ENCODE peak calls at places on chromosomes 5 and 9, in ten cellular contexts. L is naive thymus-derived CD4-positive, alpha-beta T cell; R is upper lobe of right lung; U is CD8-positive, alpha-beta memory T cell; W is PC-9; P is transverse colon; E is endodermal cell; H is heart left ventricle; C is neuronal stem cell; D is tibial nerve. Y is an unnamed sample. For H3K9me3, the result is how much of the 10 kb centered on the place peaks cover.

GRCh38 chr9:131609116-131609830 is 64.0 kb downstream of the PRRT1B start:
- DNase-seq in L (no peak), D (peak), P (no peak), U (no peak), W (peak), R (no peak), C (no peak), E (peak), H (peak), Y (peak)

GRCh38 chr5:111432828-111433536 is 79.4 kb downstream of the STARD4 start:
- DNase-seq in R (no peak), P (no peak), L (no peak), D (no peak), H (no peak), U (no peak), W (no peak), E (no peak), C (no peak), Y (no peak)

GRCh38 chr5:89313804-89314588 is 431.0 kb upstream of the MEF2C start:
- DNase-seq in C (no peak), W (no peak), D (no peak), H (no peak), U (no peak), E (no peak), L (no peak), P (peak), R (no peak), Y (no peak)

GRCh38 chr9:89367726-89368437 is 49.6 kb downstream of the SECISBP2 start:
- DNase-seq in C (no peak), U (no peak), L (no peak), D (no peak), R (peak), P (no peak), H (peak), E (no peak), W (no peak), Y (no peak)

GRCh38 chr5:93621340-93621872 is 38.4 kb downstream of the NR2F1 start:
- DNase-seq in H (peak), U (no peak), C (peak), P (peak), E (peak), D (peak), R (peak), W (peak), L (no peak), Y (peak)

GRCh38 chr5:171957591-171958251 is 48.7 kb downstream of the FBXW11 start:
- DNase-seq in R (no peak), U (peak), C (no peak), D (no peak), H (no peak), E (no peak), L (peak), W (no peak), P (no peak), Y (no peak)

GRCh38 chr5:14268236-14268701 is 125.1 kb downstream of the TRIO start:
- DNase-seq in D (no peak), C (no peak), W (peak), E (peak), H (peak), L (no peak), P (no peak), R (no peak), U (no peak), Y (no peak)

GRCh38 chr5:3365501-3366215 is 230.0 kb upstream of the IRX1 start:
- DNase-seq in P (no peak), U (no peak), R (no peak), L (no peak), E (peak), D (no peak), W (no peak), C (no peak), H (no peak), Y (no peak)

GRCh38 chr5:180313677-180314076 is 21.8 kb upstream of the MAPK9 start:
- DNase-seq in E (no peak), C (no peak), W (peak), U (peak), P (no peak), R (peak), D (no peak), H (no peak), L (peak), Y (peak)

GRCh38 chr5:73902327-73903051 is 276.5 kb downstream of the ARHGEF28 start:
- DNase-seq in D (no peak), R (no peak), W (no peak), U (no peak), L (peak), E (peak), H (no peak), C (peak), P (no peak), Y (no peak)

GRCh38 chr5:180801596-180802324 is 846 bp downstream of the MGAT1 start:
- DNase-seq in L (no peak), E (no peak), W (no peak), D (no peak), P (no peak), U (peak), C (no peak), H (no peak), R (no peak), Y (no peak)

GRCh38 chr9:107102011-107102410 is 181.1 kb upstream of the RAD23B start:
- DNase-seq in P (no peak), L (no peak), H (no peak), D (no peak), E (no peak), W (no peak), U (no peak), R (no peak), C (no peak), Y (no peak)

GRCh38 chr5:147743012-147743411 is 39.5 kb downstream of the JAKMIP2 start:
- DNase-seq in D (no peak), R (no peak), L (no peak), C (no peak), U (no peak), P (no peak), W (no peak), H (no peak), E (no peak), Y (no peak)

GRCh38 chr5:168747987-168748777 is 169.0 kb upstream of the PANK3 start:
- DNase-seq in U (peak), W (peak), D (no peak), H (peak), C (peak), P (peak), R (no peak), L (no peak), E (peak), Y (no peak)

GRCh38 chr9:113581865-113582697 is 118.6 kb downstream of the RGS3 start:
- DNase-seq in H (peak), W (peak), L (peak), U (peak), P (peak), R (peak), D (peak), C (no peak), E (no peak), Y (peak)

GRCh38 chr9:112493738-112494137 is 7.1 kb downstream of the KIAA1958 start:
- DNase-seq in H (no peak), R (no peak), C (no peak), L (no peak), W (no peak), E (no peak), U (no peak), P (no peak), D (no peak), Y (no peak)

GRCh38 chr9:124419832-124420489 is 4.7 kb upstream of the PSMB7 start:
- DNase-seq in C (no peak), U (no peak), R (no peak), H (no peak), L (no peak), W (no peak), D (no peak), P (no peak), E (no peak), Y (no peak)

GRCh38 chr5:40486437-40487270 is 193.1 kb upstream of the PTGER4 start:
- DNase-seq in H (no peak), W (no peak), E (no peak), D (no peak), P (no peak), C (no peak), U (peak), R (no peak), L (peak), Y (no peak)

GRCh38 chr9:35180801-35181200 is 19.0 kb downstream of the UNC13B start:
- DNase-seq in C (no peak), H (no peak), E (no peak), R (no peak), D (no peak), U (no peak), W (no peak), P (no peak), L (no peak), Y (no peak)
- H3K9me3 ChIP-seq in C (under half), H (under half), E (under half), R (under half), D (under half), U (under half), W (under half), P (under half), L (under half), Y (under half)

GRCh38 chr9:10793306-10793705 is 180.5 kb upstream of the PTPRD start:
- DNase-seq in W (no peak), L (no peak), R (no peak), P (no peak), D (no peak), C (no peak), U (no peak), E (no peak), H (no peak), Y (no peak)
- H3K9me3 ChIP-seq in W (under half), L (under half), R (under half), P (under half), D (under half), C (under half), U (under half), E (under half), H (under half), Y (under half)

DNA sequence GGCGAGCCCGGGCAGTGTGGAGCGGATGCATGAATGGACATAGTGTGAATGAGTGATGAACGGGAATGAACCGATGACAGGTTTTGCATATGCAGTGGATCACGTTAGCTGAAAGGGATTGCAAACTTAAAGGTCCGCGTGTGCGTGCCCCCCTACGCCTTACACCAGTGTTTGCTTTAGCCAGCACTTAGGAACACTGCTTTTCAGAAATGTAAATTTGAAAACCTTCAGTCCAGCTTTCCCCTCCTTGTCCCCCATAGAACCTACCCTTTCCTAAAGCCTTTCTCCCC is 692 bp downstream of the PSAT1 start:
- DNase-seq in D (no peak), R (no peak), C (no peak), E (no peak), P (no peak), L (no peak), W (no peak), H (no peak), U (no peak), Y (no peak)
- H3K9me3 ChIP-seq in D (under half), R (under half), C (under half), E (under half), P (under half), L (under half), W (under half), H (under half), U (under half), Y (under half)

GRCh38 chr5:158470764-158471163 is 611.8 kb upstream of the CLINT1 start:
- DNase-seq in W (no peak), E (no peak), R (no peak), H (no peak), L (no peak), U (no peak), C (no peak), D (no peak), P (no peak), Y (no peak)
- H3K9me3 ChIP-seq in W (under half), E (under half), R (under half), H (under half), L (under half), U (under half), C (under half), D (under half), P (under half), Y (under half)

GRCh38 chr9:24602687-24603352 is 57.1 kb upstream of the IZUMO3 start:
- DNase-seq in U (no peak), L (no peak), D (no peak), W (no peak), H (no peak), P (no peak), E (no peak), R (no peak), C (no peak), Y (no peak)
- H3K9me3 ChIP-seq in U (under half), L (under half), D (under half), W (under half), H (under half), P (under half), E (under half), R (under half), C (under half), Y (under half)

DNA sequence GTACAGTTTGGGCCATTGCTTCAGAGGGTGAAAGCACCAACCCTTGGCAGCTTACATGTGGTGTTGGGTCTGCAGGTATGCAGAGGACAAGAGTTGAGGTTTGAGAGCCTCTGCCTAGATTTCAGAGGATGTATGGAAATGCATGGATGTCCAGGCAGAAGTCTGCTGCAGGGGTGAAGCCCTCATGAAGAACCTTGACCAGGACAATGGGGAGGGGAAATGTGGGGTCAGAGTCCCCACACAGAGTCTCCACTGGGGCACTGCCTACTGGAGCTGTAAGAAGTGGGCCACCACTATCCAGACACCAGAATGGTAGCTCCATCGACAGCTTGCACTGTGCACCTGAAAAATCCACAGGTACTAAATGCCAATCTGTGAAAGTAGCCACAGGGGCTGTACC is 113.6 kb upstream of the SPATA31C2 start:
- DNase-seq in U (no peak), E (no peak), D (no peak), C (no peak), R (no peak), H (no peak), P (no peak), W (no peak), L (no peak), Y (no peak)
- H3K9me3 ChIP-seq in U (under half), E (under half), D (under half), C (under half), R (under half), H (under half), P (under half), W (under half), L (under half), Y (under half)

GRCh38 chr5:178380086-178380485 is 147.5 kb upstream of the PHYKPL start:
- DNase-seq in D (no peak), H (no peak), U (no peak), P (no peak), E (no peak), R (no peak), C (no peak), L (no peak), W (no peak), Y (no peak)
- H3K9me3 ChIP-seq in D (under half), H (under half), U (under half), P (under half), E (under half), R (under half), C (under half), L (under half), W (under half), Y (under half)

GRCh38 chr5:141439411-141440141 is 9.3 kb downstream of the PCDHGA12 start:
- DNase-seq in L (no peak), P (no peak), D (no peak), H (peak), E (no peak), W (peak), U (no peak), R (no peak), C (no peak), Y (no peak)

GRCh38 chr5:141431286-141431685 is 979 bp downstream of the PCDHGA12 start:
- DNase-seq in L (no peak), E (no peak), W (no peak), C (no peak), R (no peak), U (no peak), H (no peak), D (no peak), P (no peak), Y (no peak)

GRCh38 chr5:141441571-141442170 is 11.4 kb downstream of the PCDHGA12 start:
- DNase-seq in E (no peak), W (no peak), D (no peak), C (no peak), P (no peak), H (peak), U (no peak), L (no peak), R (no peak), Y (no peak)

GRCh38 chr5:141434006-141434405 is 3.7 kb downstream of the PCDHGA12 start:
- DNase-seq in H (no peak), E (no peak), P (no peak), R (no peak), W (no peak), C (no peak), L (no peak), D (no peak), U (no peak), Y (no peak)

DNA sequence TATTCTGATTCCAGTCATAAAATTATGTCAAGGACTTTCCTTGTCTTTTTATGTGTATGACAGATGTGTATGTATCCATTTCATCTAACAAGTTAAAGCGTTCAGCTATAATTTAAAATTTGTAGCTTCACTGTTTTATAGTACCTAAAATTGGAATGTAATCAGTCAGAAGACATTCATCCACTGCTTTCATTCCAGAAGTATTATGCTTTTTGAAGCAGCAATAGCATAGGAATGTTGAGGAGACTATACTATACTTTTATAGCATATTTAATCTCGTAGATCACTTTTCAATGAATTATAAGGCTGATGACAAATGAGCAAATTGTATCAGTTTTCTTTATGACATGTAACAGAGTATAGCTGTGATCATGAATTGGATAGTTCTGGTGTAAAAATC is 6.9 kb downstream of the PCDHGA12 start:
- DNase-seq in H (no peak), D (no peak), R (no peak), P (no peak), U (no peak), W (no peak), E (no peak), L (no peak), C (no peak), Y (no peak)
- H3K9me3 ChIP-seq in H (under half), D (half or more), R (under half), P (half or more), U (under half), W (under half), E (under half), L (under half), C (under half), Y (under half)

GRCh38 chr9:8241201-8241600 is 441.6 kb upstream of the DMAC1 start:
- DNase-seq in U (no peak), W (no peak), R (no peak), L (no peak), D (no peak), C (no peak), P (no peak), E (no peak), H (no peak), Y (no peak)
- H3K9me3 ChIP-seq in U (under half), W (under half), R (under half), L (under half), D (under half), C (under half), P (under half), E (under half), H (under half), Y (under half)